ENCODE peak calls at places on chromosomes 11 and 22, in six cellular contexts. U, J, Y, I, A and M are unnamed samples.

GRCh38 chr11:8082391-8083087 is 1.5 kb downstream of the TUB start:
- DNase-seq in U (peak), J (no peak), A (no peak), I (no peak), Y (no peak), M (no peak)

GRCh38 chr22:40709752-40710413 is 30.6 kb downstream of the MCHR1 start:
- DNase-seq in J (no peak), I (no peak), A (no peak), Y (no peak), U (no peak), M (peak)

GRCh38 chr22:47328550-47329243 is 566.2 kb downstream of the TBC1D22A start:
- DNase-seq in J (peak), I (no peak), U (peak), A (no peak), Y (no peak), M (no peak)

GRCh38 chr11:124724854-124725718 is 14.7 kb upstream of the NRGN start:
- DNase-seq in Y (no peak), A (no peak), J (no peak), I (no peak), U (no peak), M (no peak)

GRCh38 chr22:45582955-45583320 is 80.3 kb downstream of the FBLN1 start:
- DNase-seq in U (no peak), A (no peak), I (no peak), J (no peak), Y (no peak), M (no peak)

GRCh38 chr11:133939558-133939957 is 17.2 kb downstream of the IGSF9B start:
- DNase-seq in I (no peak), Y (no peak), J (no peak), U (no peak), A (no peak), M (no peak)

GRCh38 chr11:47394050-47394321 is 14.4 kb upstream of the SLC39A13 start:
- DNase-seq in I (no peak), Y (no peak), J (no peak), A (no peak), U (no peak), M (peak)

GRCh38 chr22:19631899-19632670 is 82.2 kb upstream of the SEPTIN5 start:
- DNase-seq in I (no peak), J (peak), Y (peak), U (no peak), A (no peak), M (no peak)

GRCh38 chr11:14422814-14423182 is 63.8 kb upstream of the RRAS2 start:
- DNase-seq in A (no peak), Y (no peak), I (no peak), U (no peak), J (peak), M (no peak)

GRCh38 chr11:86519064-86519911 is 144.6 kb downstream of the CCDC81 start:
- DNase-seq in I (no peak), Y (no peak), U (no peak), A (no peak), J (peak), M (no peak)

GRCh38 chr11:34305095-34305692 is 52.6 kb downstream of the ABTB2 start:
- DNase-seq in A (no peak), I (no peak), U (peak), Y (no peak), J (peak), M (no peak)

GRCh38 chr11:29984544-29984943 is 32.3 kb downstream of the KCNA4 start:
- DNase-seq in I (no peak), Y (no peak), A (no peak), J (no peak), U (no peak), M (no peak)

GRCh38 chr11:19957301-19957985 is 202.8 kb downstream of the DBX1 start:
- DNase-seq in I (no peak), A (no peak), Y (no peak), J (no peak), U (no peak), M (no peak)